ENCODE peak calls at places on chromosomes 4 and X, in four cellular contexts. C is Peyer's patch, A is mammary epithelial cell, E is adrenal gland. H is an unnamed sample. For H3K4me1, the result is how much of the 10 kb centered on the place peaks cover.

GRCh38 chr4:20832821-20833220 is 132.6 kb downstream of the PACRGL start:
- DNase-seq in A (peak), C (no peak), E (no peak), H (no peak)

GRCh38 chr4:141730805-141731204 is 94.4 kb downstream of the IL15 start:
- DNase-seq in C (no peak), E (no peak), A (no peak), H (no peak)

GRCh38 chr4:138114434-138114833 is 127.7 kb downstream of the SLC7A11 start:
- DNase-seq in C (no peak), A (no peak), E (no peak), H (no peak)

GRCh38 chr4:174764105-174764729 is 64.8 kb downstream of the GLRA3 start:
- DNase-seq in C (no peak), E (no peak), A (peak), H (no peak)

GRCh38 chr4:14110407-14110806 is 482.9 kb upstream of the BOD1L1 start:
- DNase-seq in C (no peak), A (peak), E (no peak), H (no peak)

GRCh38 chrX:40867352-40867751 is 132.0 kb upstream of the MED14 start:
- DNase-seq in A (peak), C (no peak), E (peak), H (no peak)

GRCh38 chrX:18946157-18946556 is 37.8 kb downstream of the PHKA2 start:
- DNase-seq in C (no peak), A (no peak), E (no peak), H (no peak)

GRCh38 chr4:110621839-110622751 is 782 bp downstream of the PITX2 start:
- DNase-seq in A (no peak), C (no peak), E (no peak), H (no peak)

GRCh38 chr4:181637186-181638105 is 605.8 kb upstream of the TENM3 start:
- DNase-seq in E (no peak), A (no peak), C (no peak), H (no peak)

GRCh38 chrX:72576161-72576896 is 3.7 kb upstream of the HDAC8 start:
- DNase-seq in E (peak), A (peak), C (no peak), H (no peak)

GRCh38 chr4:141721174-141721573 is 84.8 kb downstream of the IL15 start:
- DNase-seq in C (no peak), E (no peak), A (no peak), H (no peak)

GRCh38 chr4:24137963-24138601 is 248.2 kb upstream of the PPARGC1A start:
- DNase-seq in C (no peak), A (no peak), E (no peak), H (peak)

DNA sequence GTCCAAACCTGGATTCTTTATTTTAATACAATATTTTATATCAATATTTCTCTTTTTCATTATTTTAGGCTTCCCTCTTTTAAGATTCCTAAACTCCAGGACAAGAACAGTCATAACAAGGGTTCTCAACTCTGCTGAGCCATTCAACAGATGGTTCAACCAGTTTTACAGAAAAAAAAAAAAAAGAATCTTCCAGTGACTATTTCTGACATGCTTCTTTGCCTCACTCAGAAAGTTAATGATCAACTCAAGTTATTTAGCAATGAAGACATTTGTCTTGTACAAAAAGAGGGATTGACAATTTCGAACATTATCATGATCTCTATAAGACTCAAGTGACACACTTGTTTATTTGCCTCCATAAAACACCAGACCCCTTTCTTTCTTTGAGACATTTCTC is 282.6 kb upstream of the GRID2 start:
- DNase-seq in E (no peak), C (no peak), A (no peak), H (no peak)
- H3K4me1 ChIP-seq in E (under half), C (under half), A (under half), H (under half)

GRCh38 chr4:48033825-48034413 is 17.3 kb downstream of the NIPAL1 start:
- DNase-seq in A (peak), C (peak), E (no peak), H (peak)
- TF ChIP-seq CTCF in A (peak), C (peak), E (peak), H (peak)

GRCh38 chr4:56977321-56978012 is at the start of gene NOA1:
- DNase-seq in C (peak), E (peak), A (peak), H (peak)
- H3K4me1 ChIP-seq in C (under half), E (under half), A (under half), H (under half)

GRCh38 chr4:80921441-80921840 is 109.1 kb upstream of the BMP3 start:
- DNase-seq in A (no peak), C (no peak), E (no peak), H (no peak)

GRCh38 chr4:80913381-80913780 is 117.1 kb upstream of the BMP3 start:
- DNase-seq in E (no peak), C (no peak), A (no peak), H (no peak)

GRCh38 chr4:80916770-80917169 is 113.7 kb upstream of the BMP3 start:
- DNase-seq in E (no peak), A (no peak), C (no peak), H (no peak)

GRCh38 chr4:80922951-80923350 is 107.6 kb upstream of the BMP3 start:
- DNase-seq in C (no peak), A (no peak), E (no peak), H (no peak)

GRCh38 chr4:80918004-80918403 is 112.5 kb upstream of the BMP3 start:
- DNase-seq in C (no peak), A (peak), E (no peak), H (no peak)
- TF ChIP-seq CTCF in C (no peak), A (no peak), E (no peak), H (no peak)

DNA sequence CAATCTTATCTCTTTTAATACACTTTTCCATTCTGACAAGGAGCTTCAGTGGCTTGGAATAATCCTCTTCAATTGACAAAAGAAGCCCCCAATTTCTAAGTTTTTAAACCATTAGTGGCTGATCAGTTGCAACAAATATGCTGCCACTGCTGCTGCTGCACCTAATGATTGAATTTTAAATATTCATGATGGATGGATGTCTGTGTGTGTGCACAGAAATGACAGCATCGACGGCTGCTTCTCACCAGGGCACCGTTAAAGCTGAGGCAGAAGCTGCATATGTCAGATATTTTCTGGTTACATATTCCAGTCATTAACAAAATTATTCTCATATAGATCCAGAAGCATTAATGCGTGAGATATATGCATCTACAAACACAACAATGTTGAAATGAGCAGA is 182.4 kb downstream of the MGST2 start:
- DNase-seq in A (no peak), E (no peak), C (no peak), H (no peak)
- H3K4me1 ChIP-seq in A (under half), E (under half), C (under half), H (under half)

GRCh38 chr4:112604590-112604989 is 32.1 kb downstream of the ZGRF1 start:
- DNase-seq in A (peak), C (no peak), E (peak), H (peak)
- TF ChIP-seq CTCF in A (peak), C (peak), E (peak), H (peak)

H was measured in colonic mucosa.